ENCODE peak calls at places on chromosomes 11 and 22, in six cellular contexts. Z is CD8-positive, alpha-beta memory T cell; O is activated CD4-positive, alpha-beta T cell treated with anti-CD3 and anti-CD28 coated beads, Interleukin-2, amount 10 ng/mL, durations not matched to agents 7 days and 5 days; K is iris pigment epithelial cell; H is stomach; B is H4. P is an unnamed sample.

GRCh38 chr11:1553808-1554594 is 18.1 kb downstream of the DUSP8 start:
- DNase-seq in Z (no peak), O (no peak), K (no peak), H (peak), B (no peak), P (peak)

GRCh38 chr22:40289991-40290459 is 56.3 kb upstream of the ADSL start:
- DNase-seq in Z (peak), O (peak), K (no peak), H (peak), B (no peak), P (no peak)

GRCh38 chr11:60098508-60098907 is 10.0 kb downstream of the MS4A2 start:
- DNase-seq in Z (no peak), O (no peak), K (no peak), H (no peak), B (no peak), P (no peak)

GRCh38 chr11:117313828-117314768 is 2.0 kb downstream of the BACE1 start:
- DNase-seq in Z (no peak), O (no peak), K (no peak), H (no peak), B (no peak), P (no peak)

GRCh38 chr22:40216041-40216756 is 38.5 kb downstream of the TNRC6B start:
- DNase-seq in Z (peak), O (peak), K (no peak), H (peak), B (no peak), P (no peak)

GRCh38 chr11:16456366-16456765 is 100.0 kb upstream of the SOX6 start:
- DNase-seq in Z (no peak), O (no peak), K (no peak), H (no peak), B (no peak), P (no peak)

GRCh38 chr11:2137202-2138071 is 1.8 kb downstream of the IGF2 start:
- DNase-seq in Z (no peak), O (no peak), K (peak), H (peak), B (peak), P (no peak)

GRCh38 chr11:27886765-27887328 is 186.6 kb upstream of the BDNF start:
- DNase-seq in Z (no peak), O (no peak), K (no peak), H (no peak), B (no peak), P (no peak)

GRCh38 chr22:23243006-23243573 is 62.8 kb downstream of the BCR start:
- DNase-seq in Z (peak), O (peak), K (no peak), H (no peak), B (no peak), P (no peak)

GRCh38 chr22:42303304-42304020 is 33.0 kb upstream of the TCF20 start:
- DNase-seq in Z (no peak), O (no peak), K (no peak), H (no peak), B (no peak), P (peak)

GRCh38 chr11:27296406-27296994 is 66.5 kb downstream of the CCDC34 start:
- DNase-seq in Z (no peak), O (no peak), K (peak), H (no peak), B (peak), P (peak)

GRCh38 chr22:50260801-50261614 is 475 bp downstream of the MAPK12 start:
- DNase-seq in Z (no peak), O (peak), K (peak), H (peak), B (no peak), P (peak)

GRCh38 chr11:19918302-19919049 is 205.8 kb downstream of the NAV2 start:
- DNase-seq in Z (no peak), O (no peak), K (peak), H (no peak), B (no peak), P (no peak)

GRCh38 chr11:64400667-64401066 is 41.7 kb downstream of the RPS6KA4 start:
- DNase-seq in Z (no peak), O (no peak), K (no peak), H (peak), B (no peak), P (peak)

GRCh38 chr11:76588455-76589325 is 81.9 kb downstream of the LRRC32 start:
- DNase-seq in Z (no peak), O (peak), K (peak), H (peak), B (no peak), P (peak)

GRCh38 chr11:100687032-100687629 is at the start of gene ARHGAP42:
- DNase-seq in Z (peak), O (peak), K (peak), H (peak), B (peak), P (peak)

GRCh38 chr11:58788355-58789023 is 56.0 kb downstream of the GLYATL2 start:
- DNase-seq in Z (peak), O (peak), K (peak), H (peak), B (peak), P (peak)

GRCh38 chr11:71962428-71963038 is 33.7 kb downstream of the RNF121 start:
- DNase-seq in Z (no peak), O (no peak), K (peak), H (no peak), B (peak), P (peak)

GRCh38 chr11:57657290-57658022 is at the start of gene CLP1:
- DNase-seq in Z (peak), O (peak), K (peak), H (peak), B (peak), P (peak)

GRCh38 chr22:39238561-39238960 is 6.2 kb downstream of the PDGFB start:
- DNase-seq in Z (no peak), O (no peak), K (no peak), H (no peak), B (no peak), P (no peak)

GRCh38 chr11:117875397-117876048 is 935 bp downstream of the FXYD6 start:
- DNase-seq in Z (peak), O (peak), K (no peak), H (no peak), B (no peak), P (no peak)

GRCh38 chr11:8315463-8315862 is 51.8 kb upstream of the LMO1 start:
- DNase-seq in Z (no peak), O (no peak), K (no peak), H (no peak), B (no peak), P (no peak)

GRCh38 chr11:72189448-72190250 is 2.3 kb upstream of the FOLR1 start:
- DNase-seq in Z (no peak), O (no peak), K (no peak), H (no peak), B (peak), P (no peak)

GRCh38 chr11:65260756-65261590 is 789 bp upstream of the POLA2 start:
- DNase-seq in Z (no peak), O (no peak), K (no peak), H (no peak), B (no peak), P (no peak)

GRCh38 chr22:32528984-32529982 is 54.7 kb downstream of the FBXO7 start:
- DNase-seq in Z (peak), O (peak), K (peak), H (peak), B (peak), P (peak)

GRCh38 chr11:2314525-2315394 is 12.9 kb downstream of the TSPAN32 start:
- DNase-seq in Z (no peak), O (no peak), K (peak), H (peak), B (peak), P (no peak)

GRCh38 chr11:68004551-68005335 is 846 bp upstream of the UNC93B1 start:
- DNase-seq in Z (no peak), O (no peak), K (no peak), H (no peak), B (no peak), P (no peak)

GRCh38 chr11:7019500-7020182 is 505 bp downstream of the ZNF214 start:
- DNase-seq in Z (no peak), O (no peak), K (peak), H (no peak), B (no peak), P (no peak)

GRCh38 chr22:36221799-36222751 is 17.3 kb downstream of the APOL2 start:
- DNase-seq in Z (peak), O (peak), K (peak), H (peak), B (peak), P (peak)

GRCh38 chr11:129710423-129710822 is 105.2 kb upstream of the TMEM45B start:
- DNase-seq in Z (no peak), O (no peak), K (no peak), H (no peak), B (no peak), P (no peak)

GRCh38 chr22:22981670-22982571 is 88.4 kb upstream of the GNAZ start:
- DNase-seq in Z (no peak), O (no peak), K (no peak), H (no peak), B (no peak), P (no peak)

GRCh38 chr11:62260261-62260953 is 9.6 kb upstream of the SCGB2A2 start:
- DNase-seq in Z (no peak), O (no peak), K (no peak), H (no peak), B (no peak), P (no peak)

GRCh38 chr11:134879341-134879740 is 467.3 kb upstream of the B3GAT1 start:
- DNase-seq in Z (no peak), O (no peak), K (no peak), H (no peak), B (no peak), P (no peak)

GRCh38 chr11:71342951-71343827 is 90.8 kb upstream of the SHANK2 start:
- DNase-seq in Z (no peak), O (peak), K (peak), H (peak), B (no peak), P (peak)

GRCh38 chr11:132744771-132745170 is 787.5 kb downstream of the OPCML start:
- DNase-seq in Z (no peak), O (no peak), K (no peak), H (no peak), B (no peak), P (no peak)

GRCh38 chr11:122917311-122917710 is 34.8 kb downstream of the JHY start:
- DNase-seq in Z (no peak), O (no peak), K (peak), H (no peak), B (no peak), P (no peak)

GRCh38 chr11:15743244-15743629 is 613.1 kb downstream of the SOX6 start:
- DNase-seq in Z (no peak), O (no peak), K (no peak), H (no peak), B (no peak), P (no peak)

GRCh38 chr11:69908511-69909220 is 89.5 kb upstream of the FGF3 start:
- DNase-seq in Z (no peak), O (no peak), K (no peak), H (no peak), B (no peak), P (no peak)